ENCODE peak calls at places on chromosomes 4 and X, in four cellular contexts. F is H9, A is IMR-90, W is H1. S is an unnamed sample.

GRCh38 chr4:101439926-101440325 is 92.6 kb upstream of the PPP3CA start:
- DNase-seq in F (no peak), A (peak), W (no peak), S (no peak)

GRCh38 chr4:94849901-94850300 is 92.1 kb downstream of the BMPR1B start:
- DNase-seq in F (no peak), A (no peak), W (no peak), S (no peak)

GRCh38 chrX:111100191-111100590 is 4.2 kb downstream of the PAK3 start:
- DNase-seq in F (peak), A (peak), W (peak), S (peak)

GRCh38 chr4:3744232-3744631 is 22.0 kb upstream of the ADRA2C start:
- DNase-seq in F (no peak), A (no peak), W (no peak), S (no peak)

GRCh38 chr4:185567828-185568442 is 32.6 kb upstream of the PDLIM3 start:
- DNase-seq in F (no peak), A (peak), W (no peak), S (peak)

GRCh38 chr4:3485882-3486555 is 22.9 kb downstream of the DOK7 start:
- DNase-seq in F (no peak), A (no peak), W (no peak), S (no peak)

GRCh38 chr4:112031712-112032328 is 113.4 kb upstream of the FAM241A start:
- DNase-seq in F (no peak), A (peak), W (no peak), S (peak)

GRCh38 chr4:96833831-96834230 is 993.9 kb downstream of the PDHA2 start:
- DNase-seq in F (no peak), A (no peak), W (no peak), S (no peak)

GRCh38 chr4:132619968-132620367 is 529.1 kb upstream of the PCDH10 start:
- DNase-seq in F (no peak), A (no peak), W (no peak), S (no peak)

DNA sequence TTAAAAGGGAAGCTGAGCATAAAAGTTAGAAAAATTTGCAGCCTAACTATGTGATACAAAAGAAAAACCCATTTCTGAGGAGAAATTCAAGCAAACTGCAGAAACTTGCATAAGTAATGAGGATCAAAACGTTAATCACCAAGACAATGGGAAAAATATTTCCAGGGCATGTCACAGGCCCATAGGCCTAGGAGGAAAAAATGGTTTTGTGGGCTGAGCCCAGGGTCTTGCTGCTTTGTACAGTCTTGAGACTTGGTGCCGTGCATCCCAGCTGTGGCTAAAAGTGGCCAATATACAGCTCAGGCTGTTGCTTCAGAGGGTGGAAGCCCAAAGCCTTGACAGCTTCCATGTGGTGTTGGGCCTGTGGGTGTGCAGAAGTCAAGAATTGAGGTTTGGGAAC is 37.7 kb upstream of the ADAMTS3 start:
- DNase-seq in F (no peak), A (no peak), W (no peak), S (peak)
- H3K56ac ChIP-seq in F (no peak), A (no peak), W (no peak), S (no peak)

GRCh38 chrX:152927858-152928760 is 30.2 kb downstream of the ZNF185 start:
- DNase-seq in F (no peak), A (no peak), W (no peak), S (no peak)
- H3K27ac ChIP-seq in F (no peak), A (no peak), W (no peak), S (no peak)

DNA sequence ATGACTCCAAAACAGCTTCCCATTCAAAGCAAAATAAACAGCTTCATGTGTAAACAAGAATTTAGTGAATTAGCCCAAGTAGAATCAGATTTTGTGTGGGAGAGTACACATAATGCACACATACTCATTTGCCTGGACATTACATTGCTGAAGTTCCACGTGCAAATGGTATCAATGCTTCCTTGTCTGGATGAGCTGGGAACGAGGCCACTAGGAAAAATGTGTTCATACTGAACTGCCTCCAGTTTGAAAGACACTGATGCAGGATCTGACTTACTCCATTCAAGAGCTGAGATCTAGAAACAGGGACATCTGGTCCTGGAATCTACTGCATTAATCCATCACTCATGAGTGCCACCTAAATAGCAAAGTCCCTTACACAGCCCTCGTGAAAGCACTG is 228.0 kb downstream of the APBB2 start:
- DNase-seq in F (no peak), A (no peak), W (no peak), S (no peak)
- H2BK120ac ChIP-seq in F (no peak), A (no peak), W (no peak), S (no peak)

GRCh38 chrX:150357790-150358189 is 5.3 kb upstream of the MAMLD1 start:
- DNase-seq in F (no peak), A (no peak), W (no peak), S (no peak)
- H3K56ac ChIP-seq in F (no peak), A (no peak), W (no peak), S (no peak)